ENCODE peak calls at places on chromosomes 12 and 14, in nine cellular contexts. One of them, this sample, is unnamed.

GRCh38 chr14:58777541-58777979 is 139.8 kb downstream of the DACT1 start:
- DNase-seq in neural crest cell: peak
- DNase-seq in NB4: no peak
- DNase-seq in right lobe of liver: no peak
- DNase-seq in HepG2: no peak
- DNase-seq in endothelial cell: no peak
- DNase-seq in glutamatergic neuron: no peak
- DNase-seq in right atrium auricular region: no peak
- DNase-seq in heart left ventricle: no peak
- DNase-seq in this sample: no peak

GRCh38 chr14:105187935-105188524 is 6.9 kb upstream of the NUDT14 start:
- DNase-seq in right atrium auricular region: no peak
- DNase-seq in endothelial cell: no peak
- DNase-seq in heart left ventricle: no peak
- DNase-seq in NB4: peak
- DNase-seq in right lobe of liver: no peak
- DNase-seq in HepG2: no peak
- DNase-seq in neural crest cell: no peak
- DNase-seq in glutamatergic neuron: no peak
- DNase-seq in this sample: no peak

GRCh38 chr12:123037791-123038190 is 57.3 kb downstream of the ARL6IP4 start:
- DNase-seq in neural crest cell: no peak
- DNase-seq in glutamatergic neuron: no peak
- DNase-seq in right lobe of liver: no peak
- DNase-seq in right atrium auricular region: no peak
- DNase-seq in NB4: no peak
- DNase-seq in HepG2: no peak
- DNase-seq in heart left ventricle: no peak
- DNase-seq in endothelial cell: no peak
- DNase-seq in this sample: no peak

GRCh38 chr12:98352218-98352811 is 163.1 kb upstream of the TMPO start:
- DNase-seq in right lobe of liver: no peak
- DNase-seq in neural crest cell: no peak
- DNase-seq in heart left ventricle: no peak
- DNase-seq in glutamatergic neuron: no peak
- DNase-seq in NB4: no peak
- DNase-seq in endothelial cell: no peak
- DNase-seq in HepG2: peak
- DNase-seq in right atrium auricular region: no peak
- DNase-seq in this sample: no peak

GRCh38 chr12:968561-968960 is 19.1 kb upstream of the RAD52 start:
- DNase-seq in neural crest cell: no peak
- DNase-seq in right atrium auricular region: no peak
- DNase-seq in right lobe of liver: no peak
- DNase-seq in endothelial cell: no peak
- DNase-seq in glutamatergic neuron: no peak
- DNase-seq in heart left ventricle: no peak
- DNase-seq in HepG2: no peak
- DNase-seq in NB4: no peak
- DNase-seq in this sample: no peak

GRCh38 chr14:99660794-99661193 is 15.9 kb downstream of the HHIPL1 start:
- DNase-seq in HepG2: no peak
- DNase-seq in heart left ventricle: no peak
- DNase-seq in NB4: peak
- DNase-seq in neural crest cell: no peak
- DNase-seq in endothelial cell: no peak
- DNase-seq in glutamatergic neuron: no peak
- DNase-seq in right lobe of liver: no peak
- DNase-seq in right atrium auricular region: no peak
- DNase-seq in this sample: no peak

GRCh38 chr14:93648440-93649168 is 139.7 kb downstream of the PRIMA1 start:
- DNase-seq in right atrium auricular region: no peak
- DNase-seq in glutamatergic neuron: no peak
- DNase-seq in heart left ventricle: no peak
- DNase-seq in NB4: peak
- DNase-seq in right lobe of liver: no peak
- DNase-seq in endothelial cell: peak
- DNase-seq in HepG2: peak
- DNase-seq in neural crest cell: no peak
- DNase-seq in this sample: no peak

GRCh38 chr14:31371651-31372050 is 48.7 kb downstream of the HEATR5A start:
- DNase-seq in right atrium auricular region: no peak
- DNase-seq in endothelial cell: no peak
- DNase-seq in neural crest cell: no peak
- DNase-seq in NB4: peak
- DNase-seq in heart left ventricle: no peak
- DNase-seq in HepG2: no peak
- DNase-seq in glutamatergic neuron: no peak
- DNase-seq in right lobe of liver: no peak
- DNase-seq in this sample: no peak

GRCh38 chr12:65632131-65632855 is 192.0 kb upstream of the HMGA2 start:
- DNase-seq in endothelial cell: no peak
- DNase-seq in NB4: no peak
- DNase-seq in right lobe of liver: no peak
- DNase-seq in neural crest cell: no peak
- DNase-seq in HepG2: no peak
- DNase-seq in heart left ventricle: peak
- DNase-seq in glutamatergic neuron: no peak
- DNase-seq in right atrium auricular region: no peak
- DNase-seq in this sample: no peak

GRCh38 chr14:66117600-66117999 is 368.6 kb upstream of the CCDC196 start:
- DNase-seq in NB4: no peak
- DNase-seq in right atrium auricular region: no peak
- DNase-seq in neural crest cell: no peak
- DNase-seq in right lobe of liver: no peak
- DNase-seq in glutamatergic neuron: no peak
- DNase-seq in endothelial cell: no peak
- DNase-seq in heart left ventricle: no peak
- DNase-seq in HepG2: no peak
- DNase-seq in this sample: no peak

GRCh38 chr14:92106095-92106937 is at the start of gene ATXN3:
- DNase-seq in heart left ventricle: peak
- DNase-seq in right atrium auricular region: peak
- DNase-seq in right lobe of liver: peak
- DNase-seq in neural crest cell: peak
- DNase-seq in NB4: peak
- DNase-seq in HepG2: peak
- DNase-seq in glutamatergic neuron: peak
- DNase-seq in endothelial cell: peak
- DNase-seq in this sample: peak

GRCh38 chr14:67332468-67332867 is 27.1 kb downstream of the ATP6V1D start:
- DNase-seq in right lobe of liver: no peak
- DNase-seq in right atrium auricular region: no peak
- DNase-seq in heart left ventricle: no peak
- DNase-seq in HepG2: no peak
- DNase-seq in endothelial cell: no peak
- DNase-seq in glutamatergic neuron: no peak
- DNase-seq in NB4: no peak
- DNase-seq in neural crest cell: no peak
- DNase-seq in this sample: no peak

DNA sequence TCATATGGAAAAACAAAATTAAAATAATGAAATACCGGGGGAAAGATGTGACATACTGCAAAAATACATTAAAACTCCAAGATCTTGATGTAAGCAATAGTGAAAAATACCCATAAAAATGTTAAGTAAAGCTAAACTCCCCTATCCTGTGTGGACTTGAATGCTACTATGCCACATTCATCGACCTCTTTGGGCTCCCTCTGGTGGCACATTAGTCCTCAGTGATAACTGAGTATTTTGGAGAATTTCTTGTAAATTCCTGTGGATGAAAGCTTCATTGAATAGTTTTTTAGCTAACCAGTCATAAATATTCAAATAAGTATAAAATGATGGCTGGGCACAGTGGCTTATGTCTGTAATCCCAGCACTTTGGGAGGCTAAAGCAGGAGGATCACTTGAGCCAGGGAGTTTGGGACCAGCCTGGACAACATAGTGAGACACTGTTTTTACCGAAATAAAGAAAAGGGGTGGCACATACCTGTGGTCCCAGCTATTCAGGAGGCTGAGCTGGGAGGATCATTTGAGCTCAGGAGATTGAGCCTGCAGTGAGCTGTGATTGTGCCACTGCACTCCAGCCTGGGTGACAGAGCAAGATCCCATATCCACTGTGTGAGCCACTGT is 42.4 kb upstream of the SGPP1 start:
- DNase-seq in glutamatergic neuron: no peak
- DNase-seq in HepG2: peak
- DNase-seq in right lobe of liver: peak
- DNase-seq in NB4: peak
- DNase-seq in neural crest cell: peak
- DNase-seq in right atrium auricular region: no peak
- DNase-seq in endothelial cell: peak
- DNase-seq in heart left ventricle: peak
- DNase-seq in this sample: no peak
- TF ChIP-seq CTCF in glutamatergic neuron: peak
- TF ChIP-seq CTCF in HepG2: peak
- TF ChIP-seq CTCF in right lobe of liver: peak
- TF ChIP-seq CTCF in NB4: peak
- TF ChIP-seq CTCF in neural crest cell: peak
- TF ChIP-seq CTCF in right atrium auricular region: peak
- TF ChIP-seq CTCF in endothelial cell: peak
- TF ChIP-seq CTCF in heart left ventricle: peak
- TF ChIP-seq CTCF in this sample: peak

GRCh38 chr14:37195327-37195726 is 2.4 kb upstream of the MIPOL1 start:
- DNase-seq in neural crest cell: no peak
- DNase-seq in heart left ventricle: no peak
- DNase-seq in glutamatergic neuron: no peak
- DNase-seq in right lobe of liver: no peak
- DNase-seq in NB4: no peak
- DNase-seq in endothelial cell: no peak
- DNase-seq in HepG2: peak
- DNase-seq in right atrium auricular region: no peak
- DNase-seq in this sample: no peak

GRCh38 chr14:37198273-37198598 is 499 bp downstream of the MIPOL1 start:
- DNase-seq in heart left ventricle: no peak
- DNase-seq in endothelial cell: no peak
- DNase-seq in right lobe of liver: no peak
- DNase-seq in HepG2: no peak
- DNase-seq in right atrium auricular region: no peak
- DNase-seq in glutamatergic neuron: no peak
- DNase-seq in NB4: no peak
- DNase-seq in neural crest cell: no peak
- DNase-seq in this sample: no peak

GRCh38 chr14:37198907-37199306 is 1.2 kb downstream of the MIPOL1 start:
- DNase-seq in glutamatergic neuron: no peak
- DNase-seq in heart left ventricle: no peak
- DNase-seq in right lobe of liver: no peak
- DNase-seq in HepG2: no peak
- DNase-seq in NB4: no peak
- DNase-seq in neural crest cell: no peak
- DNase-seq in endothelial cell: no peak
- DNase-seq in right atrium auricular region: no peak
- DNase-seq in this sample: no peak

GRCh38 chr14:37196604-37197420 is 925 bp upstream of the MIPOL1 start:
- DNase-seq in neural crest cell: no peak
- DNase-seq in right atrium auricular region: no peak
- DNase-seq in HepG2: no peak
- DNase-seq in heart left ventricle: no peak
- DNase-seq in endothelial cell: no peak
- DNase-seq in NB4: no peak
- DNase-seq in glutamatergic neuron: no peak
- DNase-seq in right lobe of liver: no peak
- DNase-seq in this sample: no peak

GRCh38 chr14:37197421-37198272 is at the start of gene MIPOL1:
- DNase-seq in NB4: no peak
- DNase-seq in heart left ventricle: peak
- DNase-seq in right atrium auricular region: peak
- DNase-seq in endothelial cell: peak
- DNase-seq in neural crest cell: peak
- DNase-seq in HepG2: peak
- DNase-seq in glutamatergic neuron: peak
- DNase-seq in right lobe of liver: peak
- DNase-seq in this sample: peak
- TF ChIP-seq CTCF in NB4: no peak
- TF ChIP-seq CTCF in heart left ventricle: no peak
- TF ChIP-seq CTCF in right atrium auricular region: peak
- TF ChIP-seq CTCF in endothelial cell: no peak
- TF ChIP-seq CTCF in neural crest cell: peak
- TF ChIP-seq CTCF in HepG2: peak
- TF ChIP-seq CTCF in glutamatergic neuron: no peak
- TF ChIP-seq CTCF in right lobe of liver: no peak
- TF ChIP-seq CTCF in this sample: peak

GRCh38 chr12:54215990-54216579 is 27.3 kb upstream of the SMUG1 start:
- DNase-seq in endothelial cell: no peak
- DNase-seq in neural crest cell: no peak
- DNase-seq in right lobe of liver: no peak
- DNase-seq in right atrium auricular region: no peak
- DNase-seq in HepG2: no peak
- DNase-seq in heart left ventricle: no peak
- DNase-seq in NB4: peak
- DNase-seq in glutamatergic neuron: no peak
- DNase-seq in this sample: peak

GRCh38 chr12:54216580-54217308 is 28.0 kb upstream of the SMUG1 start:
- DNase-seq in right lobe of liver: peak
- DNase-seq in neural crest cell: peak
- DNase-seq in right atrium auricular region: peak
- DNase-seq in HepG2: peak
- DNase-seq in NB4: peak
- DNase-seq in glutamatergic neuron: peak
- DNase-seq in heart left ventricle: peak
- DNase-seq in endothelial cell: peak
- DNase-seq in this sample: peak

GRCh38 chr12:54217309-54217661 is 28.5 kb upstream of the SMUG1 start:
- DNase-seq in endothelial cell: no peak
- DNase-seq in HepG2: no peak
- DNase-seq in glutamatergic neuron: no peak
- DNase-seq in right atrium auricular region: no peak
- DNase-seq in right lobe of liver: no peak
- DNase-seq in neural crest cell: no peak
- DNase-seq in heart left ventricle: no peak
- DNase-seq in NB4: no peak
- DNase-seq in this sample: no peak

GRCh38 chr12:54220092-54220557 is 31.3 kb upstream of the SMUG1 start:
- DNase-seq in heart left ventricle: peak
- DNase-seq in HepG2: peak
- DNase-seq in NB4: peak
- DNase-seq in glutamatergic neuron: peak
- DNase-seq in right lobe of liver: no peak
- DNase-seq in endothelial cell: peak
- DNase-seq in right atrium auricular region: peak
- DNase-seq in neural crest cell: peak
- DNase-seq in this sample: peak

GRCh38 chr12:54217774-54218221 is 29.0 kb upstream of the SMUG1 start:
- DNase-seq in right atrium auricular region: no peak
- DNase-seq in HepG2: no peak
- DNase-seq in NB4: no peak
- DNase-seq in right lobe of liver: no peak
- DNase-seq in endothelial cell: peak
- DNase-seq in glutamatergic neuron: peak
- DNase-seq in neural crest cell: peak
- DNase-seq in heart left ventricle: peak
- DNase-seq in this sample: peak
- TF ChIP-seq CTCF in right atrium auricular region: no peak
- TF ChIP-seq CTCF in HepG2: no peak
- TF ChIP-seq CTCF in NB4: no peak
- TF ChIP-seq CTCF in right lobe of liver: no peak
- TF ChIP-seq CTCF in endothelial cell: no peak
- TF ChIP-seq CTCF in glutamatergic neuron: no peak
- TF ChIP-seq CTCF in neural crest cell: no peak
- TF ChIP-seq CTCF in heart left ventricle: no peak
- TF ChIP-seq CTCF in this sample: no peak

DNA sequence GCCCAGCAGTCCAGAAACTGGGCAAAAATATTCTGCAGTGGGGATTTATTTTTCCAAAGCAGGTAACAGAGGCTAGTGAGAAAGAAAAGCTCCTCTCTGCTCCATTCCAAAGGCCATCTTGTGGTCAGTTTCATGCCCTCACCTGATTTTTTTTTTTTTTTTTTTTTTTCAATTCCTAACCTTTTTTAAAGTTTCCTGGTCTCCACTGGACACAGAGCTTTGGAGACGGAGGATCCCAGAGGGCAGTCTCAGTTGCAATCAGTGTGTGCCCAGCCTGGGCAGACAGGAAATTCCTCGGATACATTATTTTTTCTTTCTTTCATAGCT is 178.7 kb upstream of the BCL2L14 start:
- DNase-seq in right lobe of liver: no peak
- DNase-seq in endothelial cell: no peak
- DNase-seq in right atrium auricular region: no peak
- DNase-seq in NB4: no peak
- DNase-seq in heart left ventricle: no peak
- DNase-seq in glutamatergic neuron: no peak
- DNase-seq in HepG2: peak
- DNase-seq in neural crest cell: no peak
- DNase-seq in this sample: no peak
- TF ChIP-seq CTCF in right lobe of liver: no peak
- TF ChIP-seq CTCF in endothelial cell: peak
- TF ChIP-seq CTCF in right atrium auricular region: no peak
- TF ChIP-seq CTCF in NB4: no peak
- TF ChIP-seq CTCF in heart left ventricle: peak
- TF ChIP-seq CTCF in glutamatergic neuron: peak
- TF ChIP-seq CTCF in HepG2: no peak
- TF ChIP-seq CTCF in neural crest cell: peak
- TF ChIP-seq CTCF in this sample: peak